ENCODE peak calls at places on chromosomes 2 and 18, in eight cellular contexts. S, F, Q, X, D, A, U and M are unnamed samples.

GRCh38 chr2:190996338-190996946 is 17.5 kb downstream of the STAT1 start:
- DNase-seq in S (peak), F (no peak), Q (no peak), X (no peak), D (no peak), A (peak), U (peak), M (peak)

GRCh38 chr2:148048475-148049221 is 27.8 kb downstream of the MBD5 start:
- DNase-seq in S (no peak), F (no peak), Q (no peak), X (no peak), D (no peak), A (no peak), U (no peak), M (no peak)

GRCh38 chr2:231554748-231555545 is 24.7 kb upstream of the NMUR1 start:
- DNase-seq in S (peak), F (peak), Q (peak), X (no peak), D (no peak), A (no peak), U (no peak), M (no peak)

GRCh38 chr2:200172944-200173481 is 133.5 kb upstream of the SPATS2L start:
- DNase-seq in S (no peak), F (no peak), Q (no peak), X (no peak), D (no peak), A (no peak), U (no peak), M (no peak)

GRCh38 chr2:109285244-109285651 is 156.2 kb downstream of the SH3RF3 start:
- DNase-seq in S (no peak), F (no peak), Q (peak), X (no peak), D (no peak), A (no peak), U (no peak), M (no peak)

GRCh38 chr2:15306706-15307105 is 254.4 kb downstream of the NBAS start:
- DNase-seq in S (no peak), F (no peak), Q (no peak), X (no peak), D (no peak), A (no peak), U (no peak), M (no peak)

GRCh38 chr2:147449323-147450080 is 395.3 kb upstream of the ACVR2A start:
- DNase-seq in S (no peak), F (no peak), Q (no peak), X (no peak), D (peak), A (no peak), U (no peak), M (no peak)

GRCh38 chr2:230706053-230706498 is 6.6 kb upstream of the CAB39 start:
- DNase-seq in S (no peak), F (peak), Q (no peak), X (no peak), D (no peak), A (no peak), U (peak), M (no peak)

GRCh38 chr2:65367517-65367916 is 64.9 kb downstream of the SPRED2 start:
- DNase-seq in S (no peak), F (no peak), Q (no peak), X (no peak), D (no peak), A (no peak), U (peak), M (peak)

GRCh38 chr2:160051374-160051800 is 11.0 kb downstream of the PLA2R1 start:
- DNase-seq in S (no peak), F (no peak), Q (no peak), X (no peak), D (no peak), A (no peak), U (no peak), M (no peak)

GRCh38 chr2:66699481-66700180 is 264.7 kb downstream of the MEIS1 start:
- DNase-seq in S (no peak), F (no peak), Q (no peak), X (no peak), D (no peak), A (no peak), U (no peak), M (no peak)

GRCh38 chr2:36889782-36890181 is 76.6 kb downstream of the STRN start:
- DNase-seq in S (no peak), F (peak), Q (no peak), X (no peak), D (no peak), A (no peak), U (peak), M (no peak)

GRCh38 chr2:71934595-71935263 is 212.9 kb downstream of the CYP26B1 start:
- DNase-seq in S (no peak), F (peak), Q (no peak), X (no peak), D (no peak), A (no peak), U (no peak), M (no peak)

GRCh38 chr2:238911376-238912227 is 63.7 kb downstream of the TWIST2 start:
- DNase-seq in S (no peak), F (no peak), Q (no peak), X (no peak), D (no peak), A (no peak), U (no peak), M (no peak)

GRCh38 chr2:238125127-238125885 is 13.2 kb upstream of the KLHL30 start:
- DNase-seq in S (no peak), F (no peak), Q (peak), X (no peak), D (no peak), A (no peak), U (no peak), M (no peak)

GRCh38 chr2:196515041-196515440 is 124.5 kb upstream of the CCDC150 start:
- DNase-seq in S (no peak), F (no peak), Q (no peak), X (no peak), D (no peak), A (no peak), U (no peak), M (peak)

GRCh38 chr2:236505071-236505470 is 64.6 kb upstream of the ACKR3 start:
- DNase-seq in S (no peak), F (no peak), Q (no peak), X (no peak), D (no peak), A (no peak), U (no peak), M (no peak)

GRCh38 chr18:11520536-11520935 is 88.9 kb upstream of the SLC35G4 start:
- DNase-seq in S (no peak), F (no peak), Q (no peak), X (no peak), D (no peak), A (no peak), U (no peak), M (no peak)

GRCh38 chr2:162061021-162061420 is 13.0 kb downstream of the DPP4 start:
- DNase-seq in S (no peak), F (no peak), Q (no peak), X (no peak), D (no peak), A (no peak), U (no peak), M (no peak)

GRCh38 chr2:127155901-127156300 is 48.9 kb upstream of the BIN1 start:
- DNase-seq in S (no peak), F (peak), Q (peak), X (no peak), D (no peak), A (no peak), U (no peak), M (no peak)

GRCh38 chr2:129741623-129742022 is 237.8 kb upstream of the RAB6C start:
- DNase-seq in S (peak), F (no peak), Q (no peak), X (no peak), D (no peak), A (no peak), U (no peak), M (no peak)

GRCh38 chr2:60954139-60954538 is 63.4 kb upstream of the PEX13 start:
- DNase-seq in S (no peak), F (no peak), Q (no peak), X (no peak), D (no peak), A (no peak), U (no peak), M (no peak)

GRCh38 chr2:215895330-215895729 is 118.0 kb downstream of the MREG start:
- DNase-seq in S (no peak), F (no peak), Q (no peak), X (no peak), D (no peak), A (no peak), U (no peak), M (no peak)

GRCh38 chr2:240353086-240353798 is 82.2 kb upstream of the GPC1 start:
- DNase-seq in S (no peak), F (no peak), Q (no peak), X (no peak), D (no peak), A (no peak), U (peak), M (peak)

GRCh38 chr2:111119004-111119846 is 1.5 kb upstream of the BCL2L11 start:
- DNase-seq in S (peak), F (peak), Q (peak), X (no peak), D (no peak), A (peak), U (no peak), M (no peak)

GRCh38 chr18:11736656-11737055 is 47.6 kb downstream of the GNAL start:
- DNase-seq in S (no peak), F (no peak), Q (no peak), X (no peak), D (no peak), A (no peak), U (peak), M (no peak)

GRCh38 chr2:126106006-126106405 is 550.0 kb upstream of the GYPC start:
- DNase-seq in S (no peak), F (no peak), Q (no peak), X (no peak), D (no peak), A (no peak), U (no peak), M (no peak)

GRCh38 chr2:120469486-120469885 is 123.5 kb downstream of the INHBB start:
- DNase-seq in S (peak), F (no peak), Q (peak), X (no peak), D (no peak), A (no peak), U (no peak), M (no peak)

GRCh38 chr2:216083464-216084279 is 2.0 kb downstream of the TMEM169 start:
- DNase-seq in S (no peak), F (no peak), Q (peak), X (no peak), D (no peak), A (no peak), U (no peak), M (peak)

GRCh38 chr18:52694804-52695203 is 354.8 kb downstream of the DCC start:
- DNase-seq in S (no peak), F (no peak), Q (no peak), X (no peak), D (no peak), A (no peak), U (no peak), M (no peak)

GRCh38 chr2:148721520-148721931 is 77.0 kb downstream of the EPC2 start:
- DNase-seq in S (no peak), F (no peak), Q (no peak), X (no peak), D (no peak), A (no peak), U (no peak), M (no peak)

GRCh38 chr2:65579506-65580235 is 147.3 kb upstream of the SPRED2 start:
- DNase-seq in S (no peak), F (no peak), Q (no peak), X (no peak), D (no peak), A (no peak), U (no peak), M (no peak)

GRCh38 chr18:7784171-7784570 is 217.1 kb downstream of the PTPRM start:
- DNase-seq in S (no peak), F (no peak), Q (peak), X (no peak), D (no peak), A (no peak), U (peak), M (no peak)

GRCh38 chr2:25982273-25982967 is at the start of gene KIF3C:
- DNase-seq in S (peak), F (peak), Q (peak), X (no peak), D (peak), A (peak), U (peak), M (peak)

GRCh38 chr18:2978626-2979025 is 34.3 kb downstream of the LPIN2 start:
- DNase-seq in S (no peak), F (no peak), Q (no peak), X (no peak), D (no peak), A (no peak), U (peak), M (no peak)

GRCh38 chr2:222360997-222361396 is 62.2 kb upstream of the PAX3 start:
- DNase-seq in S (no peak), F (no peak), Q (no peak), X (no peak), D (no peak), A (no peak), U (no peak), M (peak)

GRCh38 chr2:88187038-88187676 is 17.0 kb downstream of the THNSL2 start:
- DNase-seq in S (peak), F (peak), Q (no peak), X (no peak), D (no peak), A (peak), U (peak), M (peak)

GRCh38 chr18:46378864-46379207 is 274.7 kb downstream of the HAUS1 start:
- DNase-seq in S (no peak), F (no peak), Q (peak), X (no peak), D (no peak), A (no peak), U (no peak), M (peak)

GRCh38 chr2:160736629-160737028 is 243.0 kb upstream of the RBMS1 start:
- DNase-seq in S (no peak), F (no peak), Q (no peak), X (no peak), D (no peak), A (no peak), U (peak), M (no peak)

DNA sequence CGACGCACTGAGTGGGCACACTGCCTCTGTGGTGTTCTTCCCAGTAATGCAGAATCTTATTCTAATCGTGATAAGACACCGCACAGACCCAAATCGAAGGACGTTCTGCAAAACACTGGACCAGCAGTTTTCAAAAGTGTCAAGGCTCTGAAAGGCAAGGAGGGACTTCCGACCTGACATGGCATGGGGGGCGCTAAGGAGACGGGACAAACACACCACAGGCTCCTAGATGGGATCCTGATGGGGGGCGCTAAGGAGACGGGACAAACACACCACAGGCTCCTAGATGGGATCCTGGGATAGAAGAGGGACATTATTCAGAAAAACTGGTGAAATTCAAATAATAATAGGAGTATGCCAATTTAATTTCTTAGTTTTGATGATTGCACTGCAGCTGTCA is 191.4 kb downstream of the LDLRAD4 start:
- DNase-seq in S (no peak), F (no peak), Q (no peak), X (no peak), D (no peak), A (no peak), U (no peak), M (no peak)
- TF ChIP-seq CTCF in S (no peak), F (no peak), Q (no peak), X (no peak), D (no peak), A (no peak), U (no peak), M (no peak)

GRCh38 chr2:43676322-43677050 is at the start of gene C1GALT1C1L:
- DNase-seq in S (peak), F (peak), Q (peak), X (no peak), D (no peak), A (no peak), U (peak), M (peak)
- H3K4me3 ChIP-seq in S (peak), F (peak), Q (peak), X (peak), D (peak), A (no peak), U (peak), M (peak)

GRCh38 chr2:217568289-217568985 is 434.4 kb downstream of the TNS1 start:
- DNase-seq in S (no peak), F (no peak), Q (no peak), X (no peak), D (no peak), A (no peak), U (no peak), M (no peak)

GRCh38 chr2:217570394-217570793 is 432.4 kb downstream of the TNS1 start:
- DNase-seq in S (no peak), F (no peak), Q (no peak), X (no peak), D (no peak), A (no peak), U (no peak), M (no peak)

DNA sequence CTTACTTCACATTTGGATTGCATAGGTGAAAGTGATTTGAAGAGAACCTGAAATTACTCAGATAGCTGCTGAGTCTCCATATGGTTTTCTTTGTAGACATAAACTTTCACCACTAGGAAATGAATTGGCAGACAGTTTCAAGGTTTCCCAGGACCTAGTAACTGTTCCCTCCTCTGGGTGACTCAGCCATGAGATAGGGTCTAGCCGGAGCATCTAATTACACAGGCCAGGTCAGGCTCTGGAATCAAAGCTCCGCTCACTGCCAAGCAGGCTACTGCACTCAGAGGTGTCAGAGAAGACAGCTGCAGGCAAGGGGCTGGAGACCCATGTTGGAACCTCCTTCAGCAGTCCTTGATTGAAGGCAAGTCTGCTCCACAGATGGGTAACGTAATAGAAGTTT is 429.2 kb downstream of the TNS1 start:
- DNase-seq in S (no peak), F (no peak), Q (no peak), X (no peak), D (no peak), A (no peak), U (peak), M (peak)
- TF ChIP-seq CTCF in S (no peak), F (no peak), Q (no peak), X (no peak), D (no peak), A (no peak), U (no peak), M (no peak)

GRCh38 chr2:73112913-73113633 is at the start of gene RAB11FIP5:
- DNase-seq in S (peak), F (peak), Q (peak), X (peak), D (peak), A (peak), U (peak), M (peak)

GRCh38 chr2:73113634-73113958 is 848 bp upstream of the RAB11FIP5 start:
- DNase-seq in S (no peak), F (no peak), Q (no peak), X (no peak), D (no peak), A (no peak), U (no peak), M (no peak)

GRCh38 chr2:73110622-73111299 is 2.0 kb downstream of the RAB11FIP5 start:
- DNase-seq in S (no peak), F (peak), Q (no peak), X (no peak), D (no peak), A (no peak), U (no peak), M (no peak)

GRCh38 chr2:73111300-73112025 is 1.3 kb downstream of the RAB11FIP5 start:
- DNase-seq in S (peak), F (peak), Q (peak), X (no peak), D (no peak), A (peak), U (peak), M (no peak)

GRCh38 chr2:73112026-73112912 is 479 bp downstream of the RAB11FIP5 start:
- DNase-seq in S (peak), F (peak), Q (no peak), X (no peak), D (no peak), A (peak), U (no peak), M (peak)
- H3K4me3 ChIP-seq in S (peak), F (peak), Q (peak), X (peak), D (peak), A (peak), U (peak), M (peak)

GRCh38 chr2:213171147-213171546 is 19.7 kb upstream of the IKZF2 start:
- DNase-seq in S (no peak), F (no peak), Q (no peak), X (no peak), D (no peak), A (no peak), U (no peak), M (no peak)

GRCh38 chr2:213177685-213178084 is 26.3 kb upstream of the IKZF2 start:
- DNase-seq in S (no peak), F (no peak), Q (no peak), X (no peak), D (no peak), A (no peak), U (peak), M (no peak)

GRCh38 chr2:213175673-213176247 is 24.3 kb upstream of the IKZF2 start:
- DNase-seq in S (no peak), F (no peak), Q (no peak), X (no peak), D (no peak), A (no peak), U (no peak), M (no peak)

GRCh38 chr2:213167559-213167958 is 16.1 kb upstream of the IKZF2 start:
- DNase-seq in S (no peak), F (no peak), Q (no peak), X (no peak), D (no peak), A (no peak), U (no peak), M (no peak)

GRCh38 chr2:213172641-213173040 is 21.2 kb upstream of the IKZF2 start:
- DNase-seq in S (no peak), F (no peak), Q (no peak), X (no peak), D (no peak), A (peak), U (no peak), M (no peak)
- TF ChIP-seq CTCF in S (no peak), F (no peak), Q (no peak), X (no peak), D (no peak), A (no peak), U (no peak), M (no peak)

DNA sequence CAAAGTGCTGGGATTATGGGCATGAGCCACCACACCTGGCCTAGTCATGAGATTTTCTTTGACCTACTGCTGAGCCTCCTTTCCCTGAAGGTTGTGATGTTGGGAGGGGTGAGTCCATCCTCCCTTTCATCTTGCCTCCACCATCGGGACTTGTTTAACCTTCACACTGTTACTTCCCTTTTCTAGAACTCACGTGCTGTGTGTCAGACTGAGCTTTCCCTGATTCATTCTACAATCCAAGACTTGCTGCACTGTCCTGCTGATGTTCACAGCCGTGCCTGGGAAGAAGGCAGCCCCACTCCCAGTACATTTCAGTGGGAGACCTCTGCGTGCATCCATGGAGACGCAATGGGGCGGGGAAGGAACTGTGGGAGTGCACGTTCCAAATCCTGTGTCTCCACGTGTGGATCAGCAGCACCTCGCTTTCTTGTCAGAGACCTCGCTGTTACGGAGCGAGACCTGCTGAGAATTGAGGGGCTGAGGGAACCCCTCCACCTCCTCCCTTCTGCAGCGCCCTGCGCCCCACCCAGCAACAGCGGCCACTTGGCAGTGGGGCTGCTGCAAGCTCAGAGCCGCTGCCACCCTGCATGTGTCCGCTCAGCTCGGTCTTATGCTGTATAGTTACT is 10.6 kb downstream of the OXER1 start:
- DNase-seq in S (no peak), F (no peak), Q (no peak), X (no peak), D (no peak), A (no peak), U (no peak), M (no peak)
- H3K4me3 ChIP-seq in S (no peak), F (no peak), Q (no peak), X (no peak), D (no peak), A (no peak), U (no peak), M (no peak)

GRCh38 chr2:86193901-86194567 is 1.2 kb downstream of the IMMT start:
- DNase-seq in S (no peak), F (no peak), Q (no peak), X (no peak), D (no peak), A (no peak), U (no peak), M (no peak)
- TF ChIP-seq CTCF in S (no peak), F (no peak), Q (no peak), X (no peak), D (no peak), A (no peak), U (no peak), M (no peak)

GRCh38 chr2:47172156-47172921 is 17.2 kb upstream of the STPG4 start:
- DNase-seq in S (no peak), F (peak), Q (no peak), X (no peak), D (no peak), A (no peak), U (no peak), M (peak)
- H3K4me3 ChIP-seq in S (no peak), F (no peak), Q (peak), X (peak), D (no peak), A (no peak), U (no peak), M (peak)